ENCODE peak calls at places on chromosomes 2 and 18, in four cellular contexts. X, A, N and M are unnamed samples.

GRCh38 chr2:60958361-60958760 is 59.2 kb upstream of the PEX13 start:
- DNase-seq in X (peak), A (peak), N (no peak), M (no peak)

GRCh38 chr2:27029051-27029450 is 3.7 kb upstream of the TMEM214 start:
- DNase-seq in X (no peak), A (no peak), N (no peak), M (no peak)

GRCh38 chr2:120939595-120940318 is 204.1 kb downstream of the GLI2 start:
- DNase-seq in X (peak), A (peak), N (no peak), M (no peak)

GRCh38 chr18:39951321-39951720 is 2003.7 kb upstream of the PIK3C3 start:
- DNase-seq in X (peak), A (no peak), N (no peak), M (no peak)

GRCh38 chr2:217610411-217610814 is 392.4 kb downstream of the TNS1 start:
- DNase-seq in X (no peak), A (no peak), N (peak), M (no peak)

GRCh38 chr2:241030883-241031282 is 32.5 kb downstream of the SNED1 start:
- DNase-seq in X (no peak), A (no peak), N (no peak), M (no peak)

GRCh38 chr2:203759692-203760365 is 53.4 kb downstream of the CD28 start:
- DNase-seq in X (peak), A (peak), N (peak), M (no peak)

GRCh38 chr2:163834841-163835240 is 99.0 kb upstream of the FIGN start:
- DNase-seq in X (no peak), A (no peak), N (no peak), M (no peak)

GRCh38 chr2:61887684-61888303 is 662 bp downstream of the CCT4 start:
- DNase-seq in X (peak), A (no peak), N (peak), M (no peak)

GRCh38 chr18:33201509-33201926 is 239.0 kb downstream of the CCDC178 start:
- DNase-seq in X (peak), A (no peak), N (peak), M (no peak)

GRCh38 chr2:142307086-142307485 is 176.3 kb upstream of the LRP1B start:
- DNase-seq in X (no peak), A (no peak), N (no peak), M (no peak)

GRCh38 chr2:240236217-240237111 is 96.0 kb upstream of the OTOS start:
- DNase-seq in X (no peak), A (no peak), N (no peak), M (no peak)

GRCh38 chr2:20467789-20468548 is 21.1 kb downstream of the RHOB start:
- DNase-seq in X (no peak), A (no peak), N (no peak), M (no peak)

GRCh38 chr2:120620025-120620793 is 115.5 kb upstream of the GLI2 start:
- DNase-seq in X (no peak), A (peak), N (no peak), M (no peak)

GRCh38 chr2:17878222-17879136 is at the start of gene KCNS3:
- DNase-seq in X (peak), A (no peak), N (peak), M (peak)

GRCh38 chr2:223601932-223602676 is at the start of gene SCG2:
- DNase-seq in X (peak), A (peak), N (peak), M (peak)

GRCh38 chr2:235979753-235980459 is 188.3 kb downstream of the GBX2 start:
- DNase-seq in X (no peak), A (no peak), N (no peak), M (no peak)

GRCh38 chr2:181648478-181649155 is 8.3 kb downstream of the CERKL start:
- DNase-seq in X (no peak), A (no peak), N (no peak), M (no peak)

GRCh38 chr2:101793277-101793969 is 95.9 kb downstream of the MAP4K4 start:
- DNase-seq in X (no peak), A (no peak), N (no peak), M (no peak)
- TF ChIP-seq CTCF in X (peak), A (peak), N (no peak), M (no peak)

GRCh38 chr2:23026671-23027070 is 358.3 kb upstream of the KLHL29 start:
- DNase-seq in X (no peak), A (no peak), N (no peak), M (no peak)
- TF ChIP-seq CTCF in X (no peak), A (no peak), N (no peak), M (no peak)

DNA sequence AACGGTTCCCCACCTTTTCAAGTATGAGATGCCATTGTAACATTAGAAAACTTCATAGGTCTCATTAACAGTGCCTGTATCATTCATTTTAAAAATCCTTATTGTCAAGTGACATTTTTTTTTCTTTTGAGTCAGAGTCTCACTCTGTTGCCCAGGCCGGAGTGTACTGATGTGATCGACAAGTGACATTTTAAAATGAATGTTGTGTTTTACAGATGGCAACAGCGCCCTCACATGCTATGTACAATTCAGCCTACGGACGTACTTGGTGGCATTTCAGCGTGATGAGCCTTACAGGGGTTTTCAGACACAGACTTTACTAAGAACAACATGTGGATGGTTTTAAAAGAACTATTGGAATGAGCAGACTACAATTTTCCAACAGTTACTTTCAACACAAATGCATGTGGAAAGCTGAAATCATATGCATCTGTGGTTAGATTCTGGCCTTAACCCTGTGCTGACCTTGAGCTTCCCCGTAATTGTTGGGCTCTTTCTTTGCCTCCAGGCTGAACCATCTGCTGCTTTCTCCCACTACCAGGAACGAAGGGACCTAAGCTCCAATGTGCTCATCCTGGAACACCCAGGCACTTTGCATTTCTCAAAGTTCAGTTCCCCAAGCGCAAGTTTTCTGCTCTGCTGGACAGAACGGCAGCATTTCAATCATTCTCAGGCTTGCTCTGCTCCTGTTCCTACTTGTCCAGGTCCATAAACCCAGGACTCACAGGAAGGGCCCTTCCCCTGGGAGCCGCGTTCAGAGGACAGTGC is 119.9 kb upstream of the NDUFV2 start:
- DNase-seq in X (peak), A (peak), N (peak), M (peak)
- TF ChIP-seq CTCF in X (peak), A (peak), N (peak), M (peak)

GRCh38 chr2:73293534-73294171 is at the start of gene EGR4:
- DNase-seq in X (peak), A (no peak), N (peak), M (peak)
- TF ChIP-seq CTCF in X (no peak), A (no peak), N (no peak), M (peak)

GRCh38 chr2:188975497-188976102 is 1.4 kb downstream of the COL3A1 start:
- DNase-seq in X (peak), A (peak), N (no peak), M (no peak)

GRCh38 chr2:188978291-188979081 is 4.3 kb downstream of the COL3A1 start:
- DNase-seq in X (peak), A (no peak), N (peak), M (no peak)

GRCh38 chr2:188979119-188979729 is 5.1 kb downstream of the COL3A1 start:
- DNase-seq in X (no peak), A (no peak), N (no peak), M (no peak)

GRCh38 chr2:188974184-188974583 is at the start of gene COL3A1:
- DNase-seq in X (peak), A (no peak), N (no peak), M (no peak)

GRCh38 chr2:188976545-188977268 is 2.5 kb downstream of the COL3A1 start:
- DNase-seq in X (peak), A (no peak), N (no peak), M (no peak)
- TF ChIP-seq CTCF in X (peak), A (peak), N (peak), M (no peak)

DNA sequence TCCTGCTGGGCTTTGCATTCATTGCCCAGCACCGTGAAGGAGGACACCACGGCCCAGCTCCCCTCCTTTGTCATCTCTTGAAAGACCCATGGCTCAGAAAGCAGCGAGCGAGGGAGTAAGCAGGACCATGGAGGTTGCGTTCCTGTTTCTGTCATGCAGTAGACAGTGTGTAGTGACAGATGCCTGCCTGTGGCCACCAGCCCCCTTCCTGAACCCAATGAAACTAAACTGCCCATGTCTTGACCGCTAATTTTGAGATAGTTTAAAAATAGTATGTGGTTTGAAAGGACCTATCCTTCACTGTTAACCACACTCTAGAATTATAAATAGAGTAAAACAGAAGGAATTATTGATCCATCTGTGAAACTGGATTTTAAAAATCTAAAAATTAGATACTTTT is 88.2 kb downstream of the ASAP2 start:
- DNase-seq in X (no peak), A (no peak), N (no peak), M (no peak)
- TF ChIP-seq CTCF in X (no peak), A (no peak), N (no peak), M (no peak)